ENCODE peak calls at places on chromosome 20, in seven cellular contexts. E is cardiac fibroblast; W is NCI-H1105 treated with DMSO at 0.1 percent for 48 hours; Q is stimulated activated CD4-positive, alpha-beta T cell treated with anti-CD3 and anti-CD28 coated beads, Interleukin-15, amount 100 ng/mL, for 1 hour; Y is stimulated activated CD8-positive, alpha-beta memory T cell treated with anti-CD3 and anti-CD28 coated beads, Interleukin-2, amount 100 ng/mL, for 1 hour; X is iris pigment epithelial cell; T is T-helper 17 cell. I is an unnamed sample.

GRCh38 chr20:46046588-46047310 is 17.7 kb downstream of the SLC12A5 start:
- DNase-seq in E (no peak), W (no peak), Q (no peak), Y (no peak), X (no peak), T (no peak), I (no peak)

GRCh38 chr20:38231786-38232130 is 28.8 kb downstream of the KIAA1755 start:
- DNase-seq in E (peak), W (no peak), Q (no peak), Y (no peak), X (peak), T (no peak), I (no peak)

GRCh38 chr20:12410783-12411182 is 493.1 kb downstream of the BTBD3 start:
- DNase-seq in E (no peak), W (no peak), Q (no peak), Y (no peak), X (no peak), T (no peak), I (no peak)

GRCh38 chr20:36467076-36467999 is 74.0 kb upstream of the MYL9 start:
- DNase-seq in E (peak), W (peak), Q (no peak), Y (no peak), X (no peak), T (peak), I (no peak)

GRCh38 chr20:23445596-23446217 is 6.2 kb downstream of the CSTL1 start:
- DNase-seq in E (peak), W (no peak), Q (no peak), Y (no peak), X (peak), T (no peak), I (no peak)

GRCh38 chr20:49642808-49643207 is 70.9 kb downstream of the B4GALT5 start:
- DNase-seq in E (no peak), W (peak), Q (no peak), Y (no peak), X (no peak), T (no peak), I (no peak)

GRCh38 chr20:63060057-63060991 is 53.6 kb upstream of the BHLHE23 start:
- DNase-seq in E (peak), W (peak), Q (no peak), Y (no peak), X (peak), T (no peak), I (peak)

GRCh38 chr20:46999821-47000465 is 105.3 kb downstream of the EYA2 start:
- DNase-seq in E (no peak), W (peak), Q (no peak), Y (no peak), X (no peak), T (no peak), I (no peak)

GRCh38 chr20:8589956-8590355 is 457.9 kb downstream of the PLCB1 start:
- DNase-seq in E (no peak), W (no peak), Q (no peak), Y (no peak), X (peak), T (no peak), I (no peak)

GRCh38 chr20:17868146-17868545 is 100.4 kb downstream of the SNX5 start:
- DNase-seq in E (no peak), W (no peak), Q (no peak), Y (no peak), X (no peak), T (no peak), I (no peak)

GRCh38 chr20:63978319-63979220 is 872 bp downstream of the SAMD10 start:
- DNase-seq in E (peak), W (peak), Q (peak), Y (no peak), X (peak), T (peak), I (peak)

GRCh38 chr20:58515240-58516212 is at the start of gene APCDD1L:
- DNase-seq in E (peak), W (no peak), Q (no peak), Y (no peak), X (peak), T (no peak), I (peak)

GRCh38 chr20:51385941-51386530 is 156.5 kb downstream of the NFATC2 start:
- DNase-seq in E (peak), W (no peak), Q (no peak), Y (no peak), X (peak), T (no peak), I (no peak)

GRCh38 chr20:48661575-48662473 is 166.0 kb downstream of the PREX1 start:
- DNase-seq in E (no peak), W (no peak), Q (no peak), Y (no peak), X (no peak), T (no peak), I (no peak)

GRCh38 chr20:4014031-4014474 is 1.3 kb downstream of the RNF24 start:
- DNase-seq in E (peak), W (peak), Q (no peak), Y (no peak), X (peak), T (no peak), I (no peak)

GRCh38 chr20:22027423-22027822 is 322.0 kb downstream of the PAX1 start:
- DNase-seq in E (no peak), W (no peak), Q (no peak), Y (no peak), X (no peak), T (no peak), I (no peak)

GRCh38 chr20:33812673-33813462 is 1.7 kb downstream of the CHMP4B start:
- DNase-seq in E (peak), W (no peak), Q (no peak), Y (no peak), X (no peak), T (no peak), I (no peak)

I was measured in H1.